ENCODE peak calls at places on chromosomes 13 and 19, in seven cellular contexts. L, C, U, H, K, Z and D are unnamed samples.

GRCh38 chr13:98458431-98458830 is 118.5 kb downstream of the STK24 start:
- DNase-seq in L (no peak), C (no peak), U (no peak), H (no peak), K (no peak), Z (no peak), D (no peak)

GRCh38 chr19:6958786-6959185 is 62.4 kb downstream of the MBD3L2B start:
- DNase-seq in L (no peak), C (no peak), U (no peak), H (no peak), K (no peak), Z (no peak), D (no peak)

GRCh38 chr13:113141591-113141950 is 16.9 kb upstream of the PROZ start:
- DNase-seq in L (no peak), C (no peak), U (no peak), H (no peak), K (no peak), Z (no peak), D (no peak)

GRCh38 chr13:112073245-112074138 is 6.5 kb downstream of the SOX1 start:
- DNase-seq in L (no peak), C (no peak), U (no peak), H (no peak), K (peak), Z (no peak), D (no peak)

GRCh38 chr13:38191016-38191415 is 158.6 kb upstream of the UFM1 start:
- DNase-seq in L (no peak), C (no peak), U (no peak), H (no peak), K (no peak), Z (no peak), D (no peak)

GRCh38 chr19:601310-601709 is 11.6 kb downstream of the HCN2 start:
- DNase-seq in L (no peak), C (no peak), U (no peak), H (no peak), K (no peak), Z (no peak), D (no peak)

GRCh38 chr13:102702965-102703720 is 8.3 kb upstream of the METTL21C start:
- DNase-seq in L (no peak), C (no peak), U (no peak), H (no peak), K (no peak), Z (no peak), D (no peak)

GRCh38 chr13:49561064-49561410 is 24.3 kb downstream of the RCBTB1 start:
- DNase-seq in L (no peak), C (no peak), U (no peak), H (no peak), K (no peak), Z (peak), D (no peak)

GRCh38 chr19:48145596-48146254 is 24.4 kb downstream of the LIG1 start:
- DNase-seq in L (no peak), C (no peak), U (no peak), H (no peak), K (no peak), Z (no peak), D (no peak)

GRCh38 chr19:3945838-3946237 is 13.0 kb downstream of the NMRK2 start:
- DNase-seq in L (no peak), C (no peak), U (no peak), H (no peak), K (no peak), Z (no peak), D (no peak)

GRCh38 chr13:76597868-76598267 is 288.3 kb downstream of the KCTD12 start:
- DNase-seq in L (no peak), C (no peak), U (no peak), H (no peak), K (no peak), Z (no peak), D (no peak)

GRCh38 chr19:51901860-51902259 is 3.0 kb downstream of the ZNF649 start:
- DNase-seq in L (no peak), C (no peak), U (no peak), H (no peak), K (no peak), Z (no peak), D (no peak)

GRCh38 chr19:13063461-13064091 is 39.1 kb downstream of the LYL1 start:
- DNase-seq in L (no peak), C (no peak), U (no peak), H (no peak), K (no peak), Z (no peak), D (no peak)

GRCh38 chr19:42313096-42313839 is at the start of gene TMEM145:
- DNase-seq in L (peak), C (no peak), U (no peak), H (peak), K (peak), Z (no peak), D (peak)

GRCh38 chr19:30227661-30228112 is 144.5 kb upstream of the ZNF536 start:
- DNase-seq in L (peak), C (no peak), U (no peak), H (peak), K (peak), Z (no peak), D (peak)

GRCh38 chr13:23159205-23159586 is 21.6 kb upstream of the SGCG start:
- DNase-seq in L (peak), C (no peak), U (no peak), H (peak), K (peak), Z (no peak), D (peak)

GRCh38 chr19:45115809-45116615 is 23.0 kb downstream of the PPP1R37 start:
- DNase-seq in L (no peak), C (no peak), U (no peak), H (no peak), K (no peak), Z (no peak), D (no peak)

GRCh38 chr13:43159007-43159406 is 135.6 kb downstream of the DNAJC15 start:
- DNase-seq in L (no peak), C (no peak), U (no peak), H (no peak), K (no peak), Z (no peak), D (no peak)

GRCh38 chr19:9128171-9128570 is 1.4 kb upstream of the OR7G3 start:
- DNase-seq in L (no peak), C (no peak), U (no peak), H (no peak), K (no peak), Z (no peak), D (no peak)

GRCh38 chr19:7926021-7926726 is at the start of gene CTXN1:
- DNase-seq in L (peak), C (no peak), U (peak), H (peak), K (peak), Z (no peak), D (peak)

GRCh38 chr19:44808463-44809371 is at the start of gene BCAM:
- DNase-seq in L (peak), C (peak), U (no peak), H (peak), K (peak), Z (no peak), D (peak)

GRCh38 chr19:2949939-2950285 is 5.1 kb upstream of the ZNF77 start:
- DNase-seq in L (no peak), C (no peak), U (no peak), H (no peak), K (no peak), Z (no peak), D (no peak)

GRCh38 chr13:110881811-110882210 is 33.1 kb downstream of the ANKRD10 start:
- DNase-seq in L (no peak), C (no peak), U (no peak), H (no peak), K (no peak), Z (no peak), D (no peak)

GRCh38 chr13:41075034-41075433 is 13.7 kb downstream of the WBP4 start:
- DNase-seq in L (peak), C (no peak), U (peak), H (no peak), K (peak), Z (no peak), D (peak)

GRCh38 chr19:33403221-33403972 is 29.9 kb downstream of the CEBPG start:
- DNase-seq in L (no peak), C (no peak), U (no peak), H (no peak), K (no peak), Z (no peak), D (no peak)

GRCh38 chr19:29882719-29883105 is 59.3 kb upstream of the URI1 start:
- DNase-seq in L (no peak), C (no peak), U (no peak), H (no peak), K (no peak), Z (no peak), D (no peak)

GRCh38 chr19:310781-311496 is 19.7 kb upstream of the PLPP2 start:
- DNase-seq in L (no peak), C (no peak), U (no peak), H (no peak), K (no peak), Z (no peak), D (no peak)

GRCh38 chr19:989381-990081 is 5.4 kb downstream of the WDR18 start:
- DNase-seq in L (no peak), C (no peak), U (no peak), H (no peak), K (no peak), Z (no peak), D (no peak)

GRCh38 chr13:32969516-32969941 is 46.7 kb upstream of the KL start:
- DNase-seq in L (peak), C (no peak), U (no peak), H (no peak), K (no peak), Z (no peak), D (peak)

GRCh38 chr13:35712907-35713685 is 236.6 kb upstream of the MAB21L1 start:
- DNase-seq in L (no peak), C (no peak), U (no peak), H (no peak), K (no peak), Z (no peak), D (no peak)
- TF ChIP-seq CTCF in L (no peak), C (no peak), U (no peak), H (no peak), K (no peak), Z (no peak), D (no peak)

GRCh38 chr19:54136864-54137113 is 773 bp upstream of the CNOT3 start:
- DNase-seq in L (no peak), C (no peak), U (no peak), H (no peak), K (no peak), Z (no peak), D (no peak)

GRCh38 chr19:54137114-54137912 is at the start of gene CNOT3:
- DNase-seq in L (peak), C (peak), U (peak), H (peak), K (peak), Z (peak), D (peak)

GRCh38 chr19:54138777-54139256 is 1.3 kb downstream of the CNOT3 start:
- DNase-seq in L (peak), C (no peak), U (no peak), H (no peak), K (no peak), Z (no peak), D (no peak)

GRCh38 chr19:54136086-54136863 is 1.3 kb upstream of the CNOT3 start:
- DNase-seq in L (no peak), C (no peak), U (no peak), H (no peak), K (peak), Z (no peak), D (no peak)

GRCh38 chr19:54137913-54138776 is 583 bp downstream of the CNOT3 start:
- DNase-seq in L (peak), C (no peak), U (no peak), H (peak), K (peak), Z (no peak), D (no peak)
- TF ChIP-seq CTCF in L (no peak), C (no peak), U (no peak), H (peak), K (peak), Z (no peak), D (no peak)

GRCh38 chr13:24313449-24313848 is 4.1 kb downstream of the C1QTNF9 start:
- DNase-seq in L (no peak), C (no peak), U (no peak), H (no peak), K (no peak), Z (no peak), D (no peak)
- TF ChIP-seq CTCF in L (no peak), C (no peak), U (no peak), H (peak), K (peak), Z (peak), D (no peak)

DNA sequence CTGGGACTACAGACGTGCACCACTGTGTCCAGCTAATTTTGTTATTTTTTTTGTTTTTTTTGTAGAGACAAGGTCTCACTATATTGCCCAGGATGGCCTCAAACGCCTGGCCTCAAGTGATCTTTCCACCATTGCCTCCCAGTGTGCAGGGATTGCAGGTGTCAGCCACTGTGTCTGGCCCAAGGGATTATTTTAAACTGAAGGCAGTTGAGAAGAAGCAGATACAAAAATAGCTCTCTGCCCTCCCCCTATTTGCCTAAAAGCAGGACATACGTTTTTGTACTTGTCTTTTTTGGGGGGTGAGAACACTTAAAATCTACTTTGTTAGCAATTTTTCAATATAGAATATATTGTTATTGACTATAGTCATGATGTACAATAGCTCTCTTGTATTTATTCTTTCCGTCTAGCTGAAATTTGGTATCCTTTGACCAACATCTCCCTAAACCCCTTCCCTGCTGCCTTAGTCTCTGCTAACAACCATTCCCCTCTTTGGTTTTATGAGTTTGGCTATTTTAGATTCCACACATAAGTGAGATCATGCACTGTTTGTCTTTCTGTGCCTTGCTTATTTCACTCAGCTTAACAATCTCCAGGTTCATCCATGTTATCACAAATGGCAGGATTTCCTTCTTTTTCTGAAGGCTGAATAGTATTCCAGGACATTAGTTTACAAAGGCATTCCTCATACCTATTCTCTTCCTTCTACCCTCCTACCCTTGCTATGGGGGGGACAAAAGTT is 34.9 kb downstream of the ADGRE3 start:
- DNase-seq in L (no peak), C (no peak), U (no peak), H (no peak), K (no peak), Z (no peak), D (no peak)
- TF ChIP-seq CTCF in L (no peak), C (no peak), U (no peak), H (no peak), K (no peak), Z (no peak), D (no peak)